ENCODE peak calls at places on chromosomes 6 and 20, in nine cellular contexts. Z is bronchial epithelial cell; R is ovary; Q is nephron progenitor cell; L is cardiac fibroblast; G is Calu3; N is astrocyte of the spinal cord; W is CD4-positive, alpha-beta T cell; Y is K562. I is an unnamed sample.

GRCh38 chr6:55578537-55579363 is at the start of gene HMGCLL1:
- DNase-seq in Z (peak), R (no peak), Q (peak), L (no peak), G (peak), N (no peak), W (no peak), Y (no peak), I (no peak)

GRCh38 chr6:130385059-130385695 is 19.4 kb downstream of the TMEM200A start:
- DNase-seq in Z (no peak), R (no peak), Q (no peak), L (peak), G (no peak), N (no peak), W (no peak), Y (no peak), I (peak)

GRCh38 chr20:43331911-43332310 is 125.8 kb upstream of the SRSF6 start:
- DNase-seq in Z (no peak), R (no peak), Q (no peak), L (no peak), G (no peak), N (no peak), W (no peak), Y (no peak), I (peak)

GRCh38 chr6:48881551-48881950 is 581.5 kb downstream of the MMUT start:
- DNase-seq in Z (peak), R (no peak), Q (no peak), L (peak), G (no peak), N (no peak), W (no peak), Y (no peak), I (no peak)

GRCh38 chr6:108732101-108732870 is 115.9 kb upstream of the ARMC2 start:
- DNase-seq in Z (peak), R (no peak), Q (no peak), L (peak), G (peak), N (no peak), W (no peak), Y (no peak), I (peak)

GRCh38 chr6:155274106-155274505 is 10.3 kb downstream of the CLDN20 start:
- DNase-seq in Z (no peak), R (no peak), Q (no peak), L (peak), G (no peak), N (peak), W (no peak), Y (no peak), I (peak)

GRCh38 chr6:47371139-47371874 is 61.6 kb upstream of the TNFRSF21 start:
- DNase-seq in Z (no peak), R (no peak), Q (no peak), L (no peak), G (no peak), N (no peak), W (no peak), Y (no peak), I (no peak)

GRCh38 chr6:41538556-41539182 is 7.5 kb upstream of the FOXP4 start:
- DNase-seq in Z (peak), R (no peak), Q (no peak), L (peak), G (no peak), N (no peak), W (no peak), Y (no peak), I (peak)

GRCh38 chr6:18183736-18184135 is 28.5 kb downstream of the KDM1B start:
- DNase-seq in Z (no peak), R (no peak), Q (no peak), L (peak), G (no peak), N (no peak), W (no peak), Y (no peak), I (peak)

GRCh38 chr20:37927410-37928048 is 24.6 kb downstream of the VSTM2L start:
- DNase-seq in Z (no peak), R (no peak), Q (no peak), L (no peak), G (no peak), N (no peak), W (no peak), Y (no peak), I (no peak)

GRCh38 chr6:102571236-102571908 is 1177.9 kb downstream of the GRIK2 start:
- DNase-seq in Z (peak), R (no peak), Q (no peak), L (no peak), G (no peak), N (peak), W (no peak), Y (no peak), I (no peak)

GRCh38 chr6:137353346-137353745 is 134.2 kb upstream of the IFNGR1 start:
- DNase-seq in Z (no peak), R (no peak), Q (no peak), L (peak), G (no peak), N (no peak), W (no peak), Y (no peak), I (no peak)

GRCh38 chr6:33201935-33202334 is 1.3 kb downstream of the SLC39A7 start:
- DNase-seq in Z (no peak), R (no peak), Q (no peak), L (no peak), G (no peak), N (no peak), W (no peak), Y (no peak), I (no peak)

GRCh38 chr20:47719625-47720024 is 65.7 kb downstream of the SULF2 start:
- DNase-seq in Z (no peak), R (no peak), Q (no peak), L (no peak), G (no peak), N (no peak), W (no peak), Y (no peak), I (no peak)

GRCh38 chr6:134935076-134935475 is 14.8 kb downstream of the ALDH8A1 start:
- DNase-seq in Z (peak), R (no peak), Q (no peak), L (no peak), G (no peak), N (no peak), W (no peak), Y (no peak), I (no peak)

GRCh38 chr20:59013959-59014608 is 5.1 kb upstream of the TUBB1 start:
- DNase-seq in Z (no peak), R (no peak), Q (no peak), L (peak), G (no peak), N (peak), W (no peak), Y (no peak), I (peak)

GRCh38 chr6:40848038-40848437 is 191.0 kb downstream of the UNC5CL start:
- DNase-seq in Z (peak), R (no peak), Q (no peak), L (no peak), G (no peak), N (no peak), W (no peak), Y (no peak), I (peak)

GRCh38 chr20:39298116-39298515 is 336.0 kb downstream of the DHX35 start:
- DNase-seq in Z (no peak), R (no peak), Q (no peak), L (no peak), G (no peak), N (no peak), W (no peak), Y (no peak), I (no peak)

GRCh38 chr20:57694481-57694880 is 15.3 kb downstream of the PMEPA1 start:
- DNase-seq in Z (no peak), R (no peak), Q (no peak), L (no peak), G (no peak), N (no peak), W (no peak), Y (no peak), I (no peak)

GRCh38 chr6:25934181-25934580 is 3.7 kb upstream of the SLC17A2 start:
- DNase-seq in Z (no peak), R (no peak), Q (no peak), L (no peak), G (no peak), N (no peak), W (no peak), Y (no peak), I (no peak)

GRCh38 chr6:122645256-122645655 is 35.1 kb downstream of the PKIB start:
- DNase-seq in Z (no peak), R (no peak), Q (no peak), L (no peak), G (no peak), N (no peak), W (no peak), Y (no peak), I (no peak)

GRCh38 chr6:83199173-83199864 is 6.2 kb downstream of the RWDD2A start:
- DNase-seq in Z (peak), R (no peak), Q (no peak), L (peak), G (no peak), N (no peak), W (no peak), Y (no peak), I (no peak)

GRCh38 chr6:49540614-49541013 is 9.9 kb upstream of the C6orf141 start:
- DNase-seq in Z (peak), R (no peak), Q (no peak), L (no peak), G (no peak), N (no peak), W (no peak), Y (no peak), I (peak)

GRCh38 chr20:24836041-24836533 is 113.0 kb upstream of the CST7 start:
- DNase-seq in Z (no peak), R (no peak), Q (no peak), L (no peak), G (no peak), N (no peak), W (no peak), Y (no peak), I (no peak)

GRCh38 chr6:95785785-95786184 is 208.4 kb downstream of the MANEA start:
- DNase-seq in Z (no peak), R (no peak), Q (no peak), L (no peak), G (no peak), N (no peak), W (no peak), Y (no peak), I (no peak)

GRCh38 chr6:128569737-128570438 is 49.5 kb upstream of the PTPRK start:
- DNase-seq in Z (peak), R (no peak), Q (no peak), L (peak), G (peak), N (peak), W (no peak), Y (no peak), I (peak)

GRCh38 chr6:132530293-132530974 is 7.6 kb upstream of the TAAR9 start:
- DNase-seq in Z (peak), R (peak), Q (peak), L (peak), G (peak), N (peak), W (peak), Y (peak), I (peak)

GRCh38 chr20:32749914-32750637 is 6.8 kb upstream of the COMMD7 start:
- DNase-seq in Z (no peak), R (no peak), Q (peak), L (no peak), G (no peak), N (no peak), W (no peak), Y (no peak), I (no peak)

GRCh38 chr20:18288748-18289705 is 700 bp downstream of the ZNF133 start:
- DNase-seq in Z (no peak), R (peak), Q (peak), L (peak), G (no peak), N (peak), W (no peak), Y (peak), I (peak)

GRCh38 chr6:147749331-147749730 is 240.8 kb downstream of the SAMD5 start:
- DNase-seq in Z (no peak), R (no peak), Q (no peak), L (no peak), G (no peak), N (no peak), W (no peak), Y (no peak), I (no peak)

GRCh38 chr6:154719433-154719832 is 13.8 kb upstream of the SCAF8 start:
- DNase-seq in Z (no peak), R (no peak), Q (no peak), L (no peak), G (no peak), N (no peak), W (no peak), Y (no peak), I (no peak)

GRCh38 chr20:20668639-20669038 is 43.8 kb downstream of the RALGAPA2 start:
- DNase-seq in Z (no peak), R (no peak), Q (no peak), L (no peak), G (no peak), N (peak), W (no peak), Y (no peak), I (peak)

GRCh38 chr20:52054123-52054522 is 137.5 kb downstream of the ZFP64 start:
- DNase-seq in Z (no peak), R (no peak), Q (no peak), L (no peak), G (no peak), N (no peak), W (no peak), Y (no peak), I (no peak)

GRCh38 chr6:83884523-83884922 is 25.0 kb downstream of the CYB5R4 start:
- DNase-seq in Z (peak), R (no peak), Q (no peak), L (peak), G (no peak), N (peak), W (no peak), Y (peak), I (peak)

GRCh38 chr6:42128460-42129359 is 13.7 kb downstream of the C6orf132 start:
- DNase-seq in Z (no peak), R (no peak), Q (no peak), L (no peak), G (no peak), N (no peak), W (no peak), Y (peak), I (no peak)

GRCh38 chr6:6645266-6645917 is 56.9 kb downstream of the LY86 start:
- DNase-seq in Z (peak), R (no peak), Q (no peak), L (no peak), G (no peak), N (no peak), W (no peak), Y (no peak), I (no peak)

GRCh38 chr6:112879920-112880413 is 532.8 kb downstream of the RFPL4B start:
- DNase-seq in Z (no peak), R (no peak), Q (no peak), L (no peak), G (peak), N (no peak), W (no peak), Y (peak), I (no peak)

GRCh38 chr6:115882174-115882573 is 178.5 kb downstream of the FRK start:
- DNase-seq in Z (peak), R (no peak), Q (no peak), L (no peak), G (peak), N (no peak), W (no peak), Y (no peak), I (no peak)

DNA sequence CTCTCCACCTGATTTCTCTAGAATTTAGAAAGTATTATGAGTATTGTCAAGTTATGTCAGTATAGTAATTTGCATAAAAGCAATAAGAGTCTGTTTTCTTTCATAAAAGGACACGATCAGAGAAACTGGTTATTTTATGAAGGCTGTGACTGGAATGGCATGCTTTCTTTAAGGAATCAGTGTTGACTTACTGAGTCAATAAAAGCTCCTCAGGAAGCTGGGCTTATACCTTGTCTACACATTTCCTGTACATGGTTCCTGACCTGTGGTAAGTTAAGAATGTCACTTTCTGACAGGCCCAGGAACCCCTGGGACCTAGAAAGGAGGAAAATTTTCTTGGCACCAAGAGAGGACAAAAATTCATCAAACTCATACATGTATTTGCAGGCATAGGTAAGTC is 1224.0 kb upstream of the ADGRB3 start:
- DNase-seq in Z (peak), R (no peak), Q (no peak), L (peak), G (no peak), N (peak), W (no peak), Y (no peak), I (no peak)
- TF ChIP-seq CTCF in Z (no peak), R (no peak), Q (no peak), L (no peak), G (no peak), N (no peak), W (no peak), Y (no peak), I (no peak)

DNA sequence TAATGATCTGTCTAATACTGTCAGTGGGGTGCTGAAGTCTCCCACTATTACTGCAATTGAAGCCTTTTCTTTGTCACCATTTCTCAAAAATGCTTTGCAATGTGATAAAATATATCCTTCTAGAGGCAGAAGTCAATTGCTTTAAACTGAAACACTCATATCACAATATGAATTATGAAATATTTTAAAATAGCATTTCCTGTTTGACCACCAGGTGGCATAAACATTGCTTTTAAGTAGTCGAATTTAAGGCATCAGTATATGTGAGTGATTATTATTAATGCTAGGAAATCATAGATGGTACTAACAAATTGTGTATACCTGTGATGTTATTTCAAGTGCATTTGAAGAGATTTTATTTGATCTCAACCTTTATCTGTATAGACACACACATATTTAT is 87.5 kb downstream of the MEI4 start:
- DNase-seq in Z (peak), R (no peak), Q (no peak), L (peak), G (no peak), N (peak), W (no peak), Y (peak), I (peak)
- TF ChIP-seq CTCF in Z (no peak), R (no peak), Q (no peak), L (peak), G (peak), N (peak), W (peak), Y (no peak), I (peak)

DNA sequence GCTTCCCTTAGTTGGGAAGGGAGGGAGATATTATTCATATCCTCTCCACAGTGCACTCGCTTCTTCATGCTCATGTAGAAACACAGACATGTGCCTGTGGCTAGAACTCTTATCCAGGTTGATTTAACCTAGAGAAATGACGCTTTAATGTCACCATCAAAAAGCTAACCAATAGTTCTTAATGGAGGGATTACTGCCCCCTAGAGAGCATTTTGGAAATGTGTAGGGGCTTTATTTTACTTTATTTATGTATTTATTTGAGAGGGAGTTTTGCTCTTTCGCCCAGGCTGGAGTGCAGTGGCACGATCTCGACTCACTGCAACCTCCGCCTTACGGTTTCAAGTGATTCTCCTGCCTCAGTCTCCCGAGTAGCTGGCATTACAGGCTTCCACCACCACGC is 229.6 kb downstream of the SOD2 start:
- DNase-seq in Z (peak), R (no peak), Q (no peak), L (peak), G (no peak), N (no peak), W (no peak), Y (no peak), I (peak)
- TF ChIP-seq CTCF in Z (peak), R (no peak), Q (peak), L (peak), G (peak), N (no peak), W (no peak), Y (peak), I (peak)

GRCh38 chr20:22472386-22472785 is 112.0 kb downstream of the FOXA2 start:
- DNase-seq in Z (no peak), R (no peak), Q (no peak), L (no peak), G (no peak), N (no peak), W (no peak), Y (no peak), I (no peak)

GRCh38 chr20:22474215-22474614 is 110.2 kb downstream of the FOXA2 start:
- DNase-seq in Z (no peak), R (no peak), Q (no peak), L (no peak), G (no peak), N (no peak), W (no peak), Y (no peak), I (no peak)

GRCh38 chr20:22471156-22471836 is 113.1 kb downstream of the FOXA2 start:
- DNase-seq in Z (no peak), R (no peak), Q (no peak), L (no peak), G (no peak), N (no peak), W (no peak), Y (peak), I (no peak)

GRCh38 chr20:22473293-22473692 is 111.1 kb downstream of the FOXA2 start:
- DNase-seq in Z (no peak), R (no peak), Q (no peak), L (no peak), G (no peak), N (no peak), W (no peak), Y (no peak), I (no peak)

DNA sequence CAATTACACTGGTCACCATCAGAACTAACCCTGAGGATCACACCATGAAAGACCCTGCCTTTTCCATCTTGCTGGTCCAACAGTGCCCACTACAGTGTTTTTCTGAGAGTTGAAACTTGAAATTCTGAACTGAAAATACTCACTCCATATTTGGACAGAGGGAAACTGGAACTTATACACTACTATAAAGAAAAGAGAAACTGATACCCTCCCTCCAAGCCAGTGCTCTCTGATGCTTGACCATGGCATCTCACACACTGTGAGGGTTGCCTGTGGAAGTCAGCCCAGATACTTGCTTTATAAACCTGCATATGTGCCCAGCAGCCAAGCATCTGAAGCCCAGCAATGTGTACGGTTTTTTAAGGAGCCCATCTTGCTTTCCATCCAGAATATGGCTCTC is 108.7 kb downstream of the FOXA2 start:
- DNase-seq in Z (no peak), R (no peak), Q (no peak), L (no peak), G (no peak), N (no peak), W (no peak), Y (no peak), I (no peak)
- TF ChIP-seq CTCF in Z (no peak), R (no peak), Q (no peak), L (no peak), G (no peak), N (no peak), W (no peak), Y (no peak), I (no peak)

I was measured in fibroblast of the aortic adventitia.